ENCODE peak calls at places on chromosomes 16 and 17, in five cellular contexts. C is cardiac fibroblast; L is activated T-cell treated with anti-CD3 and anti-CD28 coated beads, Interleukin-2, amount 50 U/mL, for 24 hours; P is endothelial cell; T is ACHN. D is an unnamed sample.

GRCh38 chr16:89200850-89201466 is 621 bp upstream of the SLC22A31 start:
- DNase-seq in C (no peak), L (no peak), P (no peak), T (no peak), D (no peak)

GRCh38 chr17:65027305-65027704 is 29.2 kb downstream of the GNA13 start:
- DNase-seq in C (peak), L (peak), P (peak), T (peak), D (peak)

GRCh38 chr17:281365-281999 is 71.1 kb downstream of the RPH3AL start:
- DNase-seq in C (no peak), L (no peak), P (no peak), T (no peak), D (no peak)

GRCh38 chr16:64440005-64440404 is 681.9 kb downstream of the CDH11 start:
- DNase-seq in C (peak), L (no peak), P (no peak), T (peak), D (no peak)

GRCh38 chr16:88498576-88499208 is 45.6 kb downstream of the ZFPM1 start:
- DNase-seq in C (no peak), L (no peak), P (no peak), T (no peak), D (no peak)

GRCh38 chr17:38558751-38559024 is 47.1 kb downstream of the SRCIN1 start:
- DNase-seq in C (no peak), L (no peak), P (no peak), T (peak), D (no peak)

GRCh38 chr17:45976391-45976754 is 22.7 kb upstream of the STH start:
- DNase-seq in C (no peak), L (no peak), P (no peak), T (no peak), D (no peak)

GRCh38 chr17:47280072-47280811 is 26.6 kb downstream of the ITGB3 start:
- DNase-seq in C (peak), L (no peak), P (no peak), T (peak), D (no peak)

D was measured in CD4-positive, alpha-beta memory T cell.